ENCODE peak calls at places on chromosome 22, in seven cellular contexts. Y is AG04450; P is effector CD4-positive, alpha-beta T cell; L is CD4-positive, alpha-beta T cell; T is HEK293T; U is effector memory CD8-positive, alpha-beta T cell; X is fibroblast of mammary gland. V is an unnamed sample.

GRCh38 chr22:49643998-49644397 is 183.7 kb downstream of the BRD1 start:
- DNase-seq in L (no peak), T (no peak), X (no peak), Y (no peak), P (no peak), U (no peak), V (no peak)

GRCh38 chr22:20429254-20430100 is 8.1 kb downstream of the SCARF2 start:
- DNase-seq in L (peak), Y (no peak), U (peak), P (peak), T (no peak), X (no peak), V (no peak)

GRCh38 chr22:24498826-24499225 is 3.7 kb downstream of the UPB1 start:
- DNase-seq in U (no peak), T (no peak), P (no peak), X (no peak), Y (no peak), L (no peak), V (no peak)

GRCh38 chr22:27331526-27332281 is 469.9 kb downstream of the MN1 start:
- DNase-seq in L (no peak), U (no peak), T (peak), X (peak), Y (no peak), P (no peak), V (peak)

GRCh38 chr22:28254396-28254795 is 335.3 kb upstream of the PITPNB start:
- DNase-seq in Y (no peak), T (no peak), P (no peak), X (no peak), L (no peak), U (no peak), V (no peak)

GRCh38 chr22:45427114-45427513 is 13.6 kb downstream of the RIBC2 start:
- DNase-seq in Y (no peak), L (no peak), X (no peak), T (no peak), U (no peak), P (no peak), V (no peak)

GRCh38 chr22:22684605-22685561 is 40.5 kb downstream of the GGTLC2 start:
- DNase-seq in P (no peak), Y (peak), U (no peak), X (peak), T (peak), L (no peak), V (no peak)

GRCh38 chr22:32991353-32992115 is 66.6 kb downstream of the SYN3 start:
- DNase-seq in P (no peak), T (no peak), Y (no peak), X (peak), U (no peak), L (no peak), V (peak)

GRCh38 chr22:26751217-26751616 is 93.8 kb downstream of the MIAT start:
- DNase-seq in P (no peak), X (no peak), T (no peak), L (no peak), U (no peak), Y (no peak), V (no peak)

GRCh38 chr22:23149743-23150238 is 4.5 kb downstream of the RAB36 start:
- DNase-seq in P (no peak), T (no peak), X (no peak), U (no peak), L (no peak), Y (no peak), V (no peak)

GRCh38 chr22:28002863-28003565 is 84.0 kb upstream of the PITPNB start:
- DNase-seq in L (no peak), T (no peak), X (peak), P (no peak), Y (no peak), U (no peak), V (no peak)

GRCh38 chr22:29308148-29308790 is 1.8 kb downstream of the GAS2L1 start:
- DNase-seq in L (no peak), P (no peak), T (no peak), X (no peak), Y (no peak), U (no peak), V (no peak)

GRCh38 chr22:30413745-30414524 is 11.6 kb upstream of the MTFP1 start:
- DNase-seq in Y (no peak), U (no peak), T (no peak), P (no peak), X (no peak), L (no peak), V (no peak)

GRCh38 chr22:37991738-37992442 is 7.5 kb upstream of the SOX10 start:
- DNase-seq in U (no peak), L (no peak), P (no peak), X (no peak), Y (no peak), T (no peak), V (no peak)

GRCh38 chr22:46352691-46353386 is 17.3 kb downstream of the TRMU start:
- DNase-seq in L (no peak), P (no peak), U (no peak), Y (no peak), T (no peak), X (peak), V (peak)

GRCh38 chr22:29840498-29840897 is 2.4 kb upstream of the ASCC2 start:
- DNase-seq in L (no peak), Y (no peak), U (no peak), T (no peak), X (no peak), P (no peak), V (no peak)

GRCh38 chr22:46866591-46866990 is 104.1 kb downstream of the TBC1D22A start:
- DNase-seq in L (no peak), Y (peak), X (peak), T (no peak), P (no peak), U (no peak), V (no peak)

GRCh38 chr22:38347944-38348750 is 30.9 kb upstream of the CSNK1E start:
- DNase-seq in P (no peak), L (no peak), U (no peak), T (no peak), X (peak), Y (no peak), V (no peak)

GRCh38 chr22:40637181-40638150 is 947 bp upstream of the MRTFA start:
- DNase-seq in T (peak), L (peak), Y (no peak), P (peak), X (no peak), U (peak), V (no peak)

GRCh38 chr22:30261134-30261533 is 5.5 kb downstream of the OSM start:
- DNase-seq in P (no peak), U (no peak), T (no peak), X (peak), L (no peak), Y (no peak), V (no peak)

GRCh38 chr22:30228509-30229359 is 17.8 kb downstream of the LIF start:
- DNase-seq in T (no peak), Y (no peak), L (no peak), P (no peak), U (no peak), X (no peak), V (peak)

GRCh38 chr22:19891350-19892248 is 36.9 kb upstream of the GNB1L start:
- DNase-seq in L (peak), T (no peak), Y (peak), X (peak), P (peak), U (peak), V (peak)

GRCh38 chr22:20798974-20799373 is 25.1 kb downstream of the SERPIND1 start:
- DNase-seq in U (no peak), X (no peak), P (no peak), T (no peak), L (no peak), Y (no peak), V (no peak)

GRCh38 chr22:24973867-24974266 is 21.4 kb downstream of the KIAA1671 start:
- DNase-seq in Y (no peak), T (no peak), U (no peak), L (no peak), X (no peak), P (no peak), V (no peak)

GRCh38 chr22:40463017-40463631 is 92.7 kb downstream of the SGSM3 start:
- DNase-seq in P (peak), T (no peak), U (no peak), L (peak), X (no peak), Y (no peak), V (no peak)

GRCh38 chr22:46897246-46897623 is 134.8 kb downstream of the TBC1D22A start:
- DNase-seq in L (no peak), U (no peak), Y (no peak), T (no peak), P (no peak), X (peak), V (peak)

GRCh38 chr22:33381531-33382406 is 323.6 kb upstream of the SYN3 start:
- DNase-seq in P (no peak), Y (no peak), L (no peak), T (no peak), U (no peak), X (no peak), V (no peak)

GRCh38 chr22:30821863-30822215 is 127.2 kb downstream of the OSBP2 start:
- DNase-seq in T (no peak), P (no peak), L (no peak), Y (no peak), X (no peak), U (no peak), V (no peak)

GRCh38 chr22:43433904-43434600 is 22.2 kb downstream of the MPPED1 start:
- DNase-seq in T (no peak), L (no peak), P (no peak), Y (no peak), U (no peak), X (no peak), V (no peak)

GRCh38 chr22:36032611-36033010 is 4.0 kb upstream of the RBFOX2 start:
- DNase-seq in Y (no peak), T (no peak), X (no peak), U (no peak), P (no peak), L (no peak), V (no peak)

GRCh38 chr22:29218758-29219408 is 13.2 kb downstream of the EMID1 start:
- DNase-seq in T (no peak), U (no peak), P (no peak), Y (no peak), L (no peak), X (no peak), V (no peak)

V was measured in A673.